ENCODE peak calls at places on chromosomes 6 and 20, in five cellular contexts. M is GM23248, P is neural progenitor cell, A is fibroblast of lung, E is endothelial cell of umbilical vein. V is an unnamed sample.

GRCh38 chr20:16393836-16394235 is 179.4 kb downstream of the KIF16B start:
- DNase-seq in E (no peak), A (no peak), M (no peak), P (no peak), V (no peak)

GRCh38 chr6:17584241-17584803 is 15.8 kb upstream of the FAM8A1 start:
- DNase-seq in E (peak; percentile 84), M (peak; percentile 89), P (peak; percentile 74), A (peak; percentile 72), V (peak; percentile 64)

GRCh38 chr6:130324657-130325056 is 41.2 kb upstream of the TMEM200A start:
- DNase-seq in A (peak; percentile 90), E (no peak), M (peak; percentile 92), P (no peak), V (peak; percentile 83)

GRCh38 chr6:48959401-48960060 is 503.5 kb downstream of the MMUT start:
- DNase-seq in P (no peak), E (no peak), M (no peak), A (no peak), V (no peak)

GRCh38 chr20:45341939-45342862 is 6.0 kb downstream of the SDC4 start:
- DNase-seq in E (peak; percentile 50), P (peak; percentile 52), A (peak; percentile 79), M (peak; percentile 76), V (peak; percentile 71)

GRCh38 chr6:150452642-150453243 is 83.9 kb downstream of the IYD start:
- DNase-seq in A (peak; percentile 63), P (peak; percentile 21), E (peak; percentile 64), M (no peak), V (peak; percentile 58)

GRCh38 chr6:16819752-16820151 is 58.5 kb upstream of the ATXN1 start:
- DNase-seq in E (peak; percentile 10), M (peak; percentile 34), A (peak; percentile 22), P (peak; percentile 20), V (no peak)

GRCh38 chr20:8213831-8214587 is 81.9 kb downstream of the PLCB1 start:
- DNase-seq in M (no peak), P (peak; percentile 10), A (no peak), E (no peak), V (no peak)

GRCh38 chr6:53095716-53096115 is 30.5 kb downstream of the FBXO9 start:
- DNase-seq in P (no peak), A (peak; percentile 58), E (no peak), M (peak; percentile 72), V (peak; percentile 44)

GRCh38 chr20:24721891-24722530 is 227.1 kb upstream of the CST7 start:
- DNase-seq in E (no peak), A (no peak), P (no peak), M (no peak), V (no peak)
- H3K4me3 ChIP-seq in E (no peak overlapping the region), A (no peak overlapping the region), P (no peak overlapping the region), M (no peak overlapping the region), V (no peak overlapping the region)

DNA sequence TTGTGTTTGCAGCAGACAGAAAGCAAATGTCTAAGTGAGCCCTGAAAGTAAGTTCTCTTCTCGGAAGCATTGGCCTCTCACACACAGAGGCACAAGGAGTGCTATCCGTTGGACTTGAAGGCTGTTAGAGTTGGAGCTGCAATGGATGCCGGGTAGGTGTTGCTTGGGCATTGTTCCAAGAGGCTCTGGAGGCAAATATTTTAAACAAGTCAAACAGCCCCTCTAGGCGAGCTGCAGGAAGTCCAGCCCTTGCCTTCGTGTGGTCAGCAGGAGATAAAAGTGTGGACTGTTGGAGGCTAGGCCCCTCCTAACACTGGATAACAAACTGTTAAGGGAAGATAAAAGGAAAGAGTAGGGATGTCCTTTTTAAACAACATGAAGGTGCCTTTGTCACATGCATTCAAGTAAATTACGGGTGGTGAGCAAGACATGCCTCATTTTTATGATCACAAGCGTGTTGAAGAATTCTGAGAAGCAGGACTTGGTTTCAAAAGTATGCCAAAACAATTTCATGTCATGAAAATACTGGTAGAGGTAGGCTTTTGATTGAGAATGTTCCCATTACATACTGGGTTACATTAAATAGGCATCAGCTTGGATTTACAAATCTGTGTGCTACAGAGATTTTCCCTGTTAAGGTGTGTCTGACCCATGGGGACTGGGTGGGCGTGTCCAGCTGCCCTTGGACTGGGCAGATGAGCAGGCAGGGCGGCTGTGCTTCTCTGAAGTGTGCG is 57.4 kb downstream of the RREB1 start:
- DNase-seq in A (peak; percentile 65), M (no peak), P (no peak), E (no peak), V (peak; percentile 57)
- H3K27ac ChIP-seq in A (peak overlapping the region; percentile 79), M (no peak overlapping the region), P (no peak overlapping the region), E (no peak overlapping the region), V (peak overlapping the region; percentile 66)

DNA sequence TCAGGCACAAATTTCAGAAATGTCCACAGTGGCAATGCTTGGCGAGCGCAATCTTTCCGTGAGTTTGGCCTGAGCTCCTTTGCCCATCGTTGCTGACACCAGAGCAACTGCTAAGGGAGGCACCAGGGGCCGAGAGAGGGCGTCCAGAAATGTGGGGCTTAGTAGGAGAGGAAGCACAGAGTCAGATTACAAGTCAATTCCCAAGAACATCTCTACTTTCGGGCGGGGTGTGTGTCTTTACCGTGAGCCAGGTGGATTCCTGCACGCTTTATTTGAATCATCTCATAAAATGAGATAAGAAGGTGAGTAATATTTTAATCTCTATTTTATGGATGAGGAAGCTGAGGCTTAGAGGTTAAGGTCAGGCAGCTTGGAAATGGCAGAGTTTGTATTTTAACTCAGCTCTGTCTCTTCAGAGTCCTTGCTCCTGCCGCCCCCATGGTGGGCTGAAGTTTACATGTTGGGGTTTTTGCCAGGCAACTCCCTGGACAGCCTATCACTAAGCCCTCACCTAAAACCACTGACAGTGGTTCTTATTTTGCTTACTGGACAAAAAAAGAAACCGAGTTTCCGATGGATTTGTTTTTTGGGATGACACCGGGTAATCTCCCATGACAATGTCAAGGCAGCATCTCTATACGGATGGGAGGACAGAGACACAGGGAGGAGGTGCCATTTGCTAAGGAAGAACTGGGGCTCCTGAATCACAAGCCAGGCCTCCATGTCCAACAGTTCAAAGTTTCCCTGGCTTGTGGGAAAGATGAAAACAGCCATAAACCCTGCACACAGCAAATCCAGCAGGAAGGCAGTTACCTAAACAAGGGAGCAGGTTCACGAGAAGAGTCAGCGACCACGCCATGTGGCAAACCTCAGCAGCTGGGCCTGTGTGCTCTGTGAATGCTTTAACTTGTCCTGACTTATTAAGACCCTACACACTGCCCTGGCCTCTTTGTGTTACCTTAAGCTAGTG is 112.6 kb upstream of the SLC24A3 start:
- DNase-seq in M (no peak), A (no peak), E (no peak), P (no peak), V (no peak)
- H3K4me2 ChIP-seq in M (no peak overlapping the region), A (no peak overlapping the region), E (no peak overlapping the region), P (no peak overlapping the region), V (no peak overlapping the region)

GRCh38 chr6:34344314-34344713 is 48.2 kb downstream of the NUDT3 start:
- DNase-seq in P (no peak), A (no peak), E (no peak), M (no peak), V (no peak)

GRCh38 chr6:34343823-34344222 is 48.6 kb downstream of the NUDT3 start:
- DNase-seq in M (no peak), A (no peak), E (no peak), P (no peak), V (no peak)

GRCh38 chr6:34349226-34349625 is 43.2 kb downstream of the NUDT3 start:
- DNase-seq in P (no peak), M (peak; percentile 15), A (no peak), E (no peak), V (no peak)

GRCh38 chr6:34347303-34347702 is 45.2 kb downstream of the NUDT3 start:
- DNase-seq in P (no peak), A (no peak), M (no peak), E (no peak), V (no peak)

DNA sequence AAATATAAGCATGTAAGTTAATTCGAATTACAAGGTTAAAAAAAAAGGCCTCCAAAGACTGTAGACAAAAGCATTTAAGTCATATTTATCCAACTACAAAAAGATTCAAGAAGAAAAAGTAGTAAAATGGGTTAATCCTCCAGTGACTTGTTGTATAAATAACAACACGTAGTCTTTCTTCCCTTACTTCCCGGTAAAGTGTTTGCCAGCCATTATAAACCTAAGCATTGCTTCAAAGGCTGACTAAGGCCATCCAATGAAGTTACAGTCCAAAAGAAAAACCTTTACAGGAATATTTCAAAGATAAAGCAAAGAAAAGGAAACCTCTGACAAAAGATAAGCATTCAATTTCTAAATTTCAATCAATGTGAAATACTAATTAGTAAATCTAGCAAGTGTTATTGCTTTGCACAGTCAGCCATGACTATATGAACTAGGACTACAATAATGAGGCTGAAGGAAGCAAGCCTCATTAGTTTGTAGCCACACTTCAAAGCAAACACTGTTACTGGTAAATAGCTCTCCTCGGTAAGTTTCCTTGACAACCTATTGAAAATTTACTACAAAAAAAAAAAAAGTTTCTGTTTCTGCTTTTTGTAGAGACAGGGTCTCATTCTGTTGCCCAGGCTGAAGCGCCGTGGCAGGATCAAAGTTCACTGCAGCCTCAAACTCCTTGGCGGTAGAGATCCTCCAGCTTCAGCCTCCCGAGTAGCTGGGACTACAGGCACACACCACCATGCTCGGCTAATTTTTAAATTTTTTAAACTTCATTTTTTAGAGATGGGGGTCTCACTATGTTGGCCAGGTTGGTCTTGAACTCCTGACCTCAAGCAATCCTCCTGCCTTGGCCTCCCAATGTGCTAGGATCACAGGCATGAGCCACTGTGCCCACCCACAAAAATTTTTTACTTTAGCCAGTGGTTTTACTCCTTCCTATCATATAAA is 46.0 kb downstream of the NUDT3 start:
- DNase-seq in A (no peak), M (no peak), P (no peak), E (no peak), V (no peak)
- H3K4me3 ChIP-seq in A (no peak overlapping the region), M (no peak overlapping the region), P (no peak overlapping the region), E (no peak overlapping the region), V (no peak overlapping the region)

GRCh38 chr6:3237761-3238662 is 10.6 kb upstream of the TUBB2B start:
- DNase-seq in A (no peak), M (no peak), P (no peak), E (no peak), V (no peak)
- H3K27ac ChIP-seq in A (no peak overlapping the region), M (no peak overlapping the region), P (no peak overlapping the region), E (no peak overlapping the region), V (no peak overlapping the region)

V was measured in astrocyte.